ENCODE peak calls at places on chromosome 13, in six cellular contexts. F is astrocyte of the cerebellum, H is AG09309, Z is Peyer's patch, R is DND-41, M is OCI-LY7. K is an unnamed sample.

GRCh38 chr13:33606692-33607091 is 211.3 kb upstream of the RFC3 start:
- DNase-seq in M (no peak), Z (no peak), R (no peak), F (no peak), H (no peak), K (no peak)

GRCh38 chr13:33348366-33348765 is 62.8 kb upstream of the STARD13 start:
- DNase-seq in H (peak), Z (no peak), M (no peak), F (peak), R (no peak), K (no peak)

GRCh38 chr13:59776924-59777690 is 386.6 kb downstream of the DIAPH3 start:
- DNase-seq in R (no peak), M (no peak), H (peak), F (peak), Z (no peak), K (no peak)

GRCh38 chr13:44412341-44412935 is 38.8 kb downstream of the SERP2 start:
- DNase-seq in F (no peak), Z (no peak), R (no peak), M (no peak), H (no peak), K (no peak)

GRCh38 chr13:43269037-43269476 is 245.7 kb downstream of the DNAJC15 start:
- DNase-seq in R (no peak), H (peak), F (peak), M (no peak), Z (no peak), K (no peak)

GRCh38 chr13:84651288-84651687 is 769.0 kb upstream of the SLITRK1 start:
- DNase-seq in R (no peak), H (no peak), Z (no peak), M (no peak), F (peak), K (no peak)

GRCh38 chr13:106917024-106917491 is 349.1 kb upstream of the ARGLU1 start:
- DNase-seq in H (no peak), F (no peak), Z (no peak), R (no peak), M (no peak), K (no peak)

GRCh38 chr13:88602786-88603777 is 931.9 kb downstream of the SLITRK5 start:
- DNase-seq in R (no peak), Z (no peak), F (no peak), M (no peak), H (no peak), K (no peak)

GRCh38 chr13:39632994-39633393 is 22.5 kb upstream of the COG6 start:
- DNase-seq in F (no peak), Z (no peak), H (no peak), M (no peak), R (no peak), K (no peak)

GRCh38 chr13:68254151-68254550 is 1024.0 kb upstream of the PCDH9 start:
- DNase-seq in H (no peak), R (no peak), F (no peak), Z (no peak), M (no peak), K (no peak)

GRCh38 chr13:113845055-113845454 is 18.8 kb downstream of the GAS6 start:
- DNase-seq in H (no peak), M (no peak), F (no peak), R (no peak), Z (no peak), K (no peak)

GRCh38 chr13:113390874-113391497 is 27.1 kb upstream of the GRTP1 start:
- DNase-seq in H (no peak), F (no peak), R (no peak), M (no peak), Z (no peak), K (no peak)

GRCh38 chr13:107864543-107865460 is 350.5 kb downstream of the LIG4 start:
- DNase-seq in Z (no peak), R (peak), M (peak), H (no peak), F (peak), K (peak)

GRCh38 chr13:113115363-113116205 is 7.0 kb upstream of the F10 start:
- DNase-seq in R (no peak), F (no peak), H (no peak), M (no peak), Z (no peak), K (no peak)

GRCh38 chr13:80363890-80364503 is 23.1 kb upstream of the SPRY2 start:
- DNase-seq in M (peak), H (no peak), R (no peak), F (no peak), Z (no peak), K (no peak)

GRCh38 chr13:34124912-34125311 is 307.0 kb downstream of the RFC3 start:
- DNase-seq in Z (no peak), M (no peak), R (no peak), H (no peak), F (no peak), K (no peak)

GRCh38 chr13:108220042-108220441 is 1.9 kb downstream of the ABHD13 start:
- DNase-seq in Z (no peak), H (no peak), F (no peak), R (no peak), M (no peak), K (no peak)

GRCh38 chr13:113935081-113935511 is 38.8 kb downstream of the C13orf46 start:
- DNase-seq in F (no peak), M (no peak), R (no peak), H (no peak), Z (no peak), K (no peak)

GRCh38 chr13:33524086-33524485 is 238.5 kb upstream of the STARD13 start:
- DNase-seq in F (peak), R (no peak), Z (no peak), M (no peak), H (peak), K (no peak)

GRCh38 chr13:27455331-27455855 is 5.0 kb upstream of the MTIF3 start:
- DNase-seq in M (peak), F (no peak), R (peak), Z (no peak), H (no peak), K (peak)

GRCh38 chr13:107716741-107717140 is 498.6 kb downstream of the LIG4 start:
- DNase-seq in R (no peak), H (no peak), F (no peak), M (no peak), Z (no peak), K (no peak)

GRCh38 chr13:80274643-80275042 is 66.3 kb downstream of the SPRY2 start:
- DNase-seq in H (no peak), R (no peak), M (no peak), Z (no peak), F (no peak), K (no peak)

GRCh38 chr13:40149611-40150283 is 494.3 kb downstream of the COG6 start:
- DNase-seq in F (peak), M (no peak), Z (no peak), H (peak), R (no peak), K (no peak)

GRCh38 chr13:73816702-73817101 is 317.5 kb downstream of the KLF12 start:
- DNase-seq in Z (no peak), F (no peak), M (no peak), H (no peak), R (no peak), K (no peak)

GRCh38 chr13:34734932-34735331 is 207.1 kb upstream of the NBEA start:
- DNase-seq in R (no peak), Z (no peak), H (no peak), F (no peak), M (no peak), K (no peak)

GRCh38 chr13:44140146-44140545 is 233.5 kb upstream of the SERP2 start:
- DNase-seq in Z (no peak), F (no peak), R (no peak), M (no peak), H (no peak), K (no peak)

GRCh38 chr13:49996951-49997895 is at the start of gene TRIM13:
- DNase-seq in H (peak), Z (peak), M (peak), R (peak), F (peak), K (peak)

GRCh38 chr13:27556109-27556508 is 64.2 kb downstream of the LNX2 start:
- DNase-seq in H (peak), M (no peak), R (no peak), Z (no peak), F (peak), K (no peak)

GRCh38 chr13:109729031-109729870 is 57.1 kb downstream of the IRS2 start:
- DNase-seq in Z (no peak), M (no peak), R (no peak), F (peak), H (no peak), K (no peak)

GRCh38 chr13:44382635-44383145 is 9.1 kb downstream of the SERP2 start:
- DNase-seq in M (no peak), R (no peak), H (no peak), F (no peak), Z (no peak), K (no peak)

GRCh38 chr13:49258097-49258796 is 10.5 kb downstream of the CDADC1 start:
- DNase-seq in R (no peak), H (no peak), Z (no peak), F (no peak), M (no peak), K (no peak)

DNA sequence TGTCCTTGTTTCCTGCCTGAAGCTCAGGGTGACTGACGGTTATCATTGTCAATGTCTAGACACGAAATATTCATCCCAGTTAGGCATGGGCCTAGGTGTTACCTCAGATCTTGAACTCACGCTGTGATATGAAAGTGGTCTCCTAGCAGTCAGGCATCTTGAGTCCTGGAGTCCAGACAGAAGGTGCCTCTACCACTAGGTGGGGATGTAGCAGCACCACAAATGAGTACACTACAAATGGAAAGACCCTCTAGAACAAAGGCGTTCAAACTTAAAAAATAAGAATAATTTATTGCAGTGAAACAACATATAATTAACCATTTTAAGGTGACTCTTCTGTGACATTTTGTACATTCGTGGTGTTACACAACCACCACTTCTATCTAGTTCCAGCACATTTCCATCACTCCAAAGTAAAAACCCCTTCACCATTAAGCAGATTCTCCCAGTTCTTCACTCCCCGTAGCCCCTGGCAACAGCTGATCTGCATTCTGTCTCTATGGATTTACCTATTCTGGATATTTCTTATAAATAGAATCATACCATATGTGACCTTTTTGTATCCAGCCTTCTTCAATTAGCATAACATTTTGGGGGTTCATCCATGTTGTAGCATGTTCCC is 11.9 kb upstream of the FRY start:
- DNase-seq in M (peak), R (peak), F (peak), Z (peak), H (no peak), K (peak)
- TF ChIP-seq CTCF in M (peak), R (peak), F (peak), Z (peak), H (peak), K (peak)

GRCh38 chr13:76884167-76884566 is 2.0 kb downstream of the KCTD12 start:
- DNase-seq in Z (no peak), F (no peak), H (no peak), R (no peak), M (no peak), K (no peak)
- TF ChIP-seq CTCF in Z (no peak), F (peak), H (peak), R (no peak), M (no peak), K (no peak)

DNA sequence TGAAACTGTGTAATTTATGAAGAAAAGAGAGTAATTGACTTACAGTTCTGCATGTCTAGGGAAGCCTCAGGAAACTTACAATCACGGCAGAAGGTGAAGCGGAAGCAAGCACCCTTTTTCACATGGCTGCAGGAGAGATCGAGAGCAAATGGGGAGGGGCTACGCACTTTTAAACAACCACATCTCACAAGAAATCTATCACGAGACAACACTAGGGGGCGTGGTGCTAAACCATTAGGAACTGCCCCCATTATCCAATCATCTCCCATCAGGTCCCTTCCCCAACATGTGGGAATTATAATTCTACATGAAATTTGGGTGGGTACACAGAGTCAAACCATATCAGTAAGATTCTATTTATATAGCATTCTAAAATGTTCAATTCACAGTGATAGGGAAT is 114.8 kb upstream of the TRPC4 start:
- DNase-seq in M (no peak), R (no peak), H (no peak), F (no peak), Z (no peak), K (no peak)
- TF ChIP-seq CTCF in M (peak), R (no peak), H (no peak), F (no peak), Z (no peak), K (peak)

GRCh38 chr13:32253911-32254399 is 61.2 kb downstream of the ZAR1L start:
- DNase-seq in H (no peak), F (no peak), R (no peak), Z (no peak), M (no peak), K (no peak)
- TF ChIP-seq CTCF in H (no peak), F (no peak), R (no peak), Z (no peak), M (no peak), K (no peak)

DNA sequence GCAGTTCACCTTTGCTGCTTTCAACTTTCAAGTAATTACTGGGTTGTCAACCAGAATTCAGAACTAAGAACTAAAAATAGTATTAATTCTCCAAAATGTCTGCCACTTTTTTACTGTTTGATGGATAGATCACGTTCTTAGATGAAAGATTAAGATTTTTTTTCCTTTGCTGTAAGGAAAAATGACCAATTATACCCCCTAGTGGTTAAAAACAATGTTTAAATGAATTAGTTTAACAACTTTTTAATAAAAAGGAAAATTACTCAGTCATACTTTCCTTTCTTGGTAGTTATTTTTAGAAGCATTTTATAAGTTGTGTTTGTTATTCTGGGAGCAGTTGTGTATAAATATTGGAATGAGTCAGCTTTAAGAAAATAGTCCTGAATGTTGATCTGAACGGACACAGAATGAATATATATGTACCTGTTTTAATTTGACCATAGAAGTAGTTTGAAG is 4.6 kb downstream of the TM9SF2 start:
- DNase-seq in M (no peak), H (no peak), F (no peak), Z (no peak), R (no peak), K (no peak)
- TF ChIP-seq CTCF in M (peak), H (peak), F (no peak), Z (peak), R (peak), K (peak)

DNA sequence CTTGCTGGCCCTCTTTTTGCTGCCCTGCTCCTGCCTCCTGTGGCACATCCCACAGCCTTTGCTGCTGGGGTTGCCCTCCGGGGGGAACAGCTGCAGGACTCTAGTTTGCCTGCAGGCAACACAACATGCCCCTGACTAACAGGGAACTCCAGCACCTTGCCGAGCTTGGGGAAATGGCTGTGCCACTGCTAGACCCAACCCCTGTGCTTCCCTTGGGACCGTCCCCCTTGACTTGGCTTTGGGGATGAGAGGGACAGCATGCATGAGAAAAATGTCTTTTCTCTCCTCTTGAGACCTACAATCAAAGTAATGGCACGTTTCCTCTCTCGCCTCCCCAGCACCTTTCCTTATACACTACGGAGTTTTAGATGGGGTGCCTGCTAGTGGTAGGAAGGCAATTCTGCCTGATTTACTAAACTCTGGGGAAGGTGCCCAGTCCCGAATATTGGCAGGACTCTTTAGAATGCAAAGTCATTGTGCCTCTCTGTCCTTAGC is 12.4 kb upstream of the VWA8 start:
- DNase-seq in M (no peak), H (no peak), F (no peak), Z (no peak), R (no peak), K (no peak)
- TF ChIP-seq CTCF in M (no peak), H (no peak), F (peak), Z (no peak), R (no peak), K (no peak)

DNA sequence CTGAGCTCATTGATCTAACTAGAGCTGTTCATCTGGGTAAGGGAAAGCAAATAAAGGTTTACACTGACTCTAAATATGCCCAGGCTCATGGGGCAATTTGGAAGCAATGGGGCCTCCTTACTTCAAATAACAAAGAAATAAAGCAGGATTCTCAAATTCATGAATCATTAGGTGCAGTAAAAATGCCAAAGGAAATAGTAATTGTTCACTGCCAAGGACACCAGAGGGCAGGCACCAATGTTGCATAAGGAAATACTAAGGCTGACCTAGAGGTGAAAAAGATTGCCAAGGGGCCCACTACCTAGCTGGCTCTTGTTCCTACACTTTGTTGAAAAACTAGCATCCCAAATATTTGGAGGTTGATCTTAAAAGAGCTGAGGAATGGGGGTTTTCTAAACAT is 1686.7 kb upstream of the MIR17HG start:
- DNase-seq in R (no peak), Z (no peak), F (no peak), M (no peak), H (no peak), K (no peak)
- TF ChIP-seq CTCF in R (no peak), Z (no peak), F (no peak), M (no peak), H (no peak), K (no peak)

GRCh38 chr13:23572836-23573235 is 2.6 kb downstream of the TNFRSF19 start:
- DNase-seq in F (no peak), M (no peak), H (no peak), Z (no peak), R (no peak), K (no peak)
- TF ChIP-seq CTCF in F (no peak), M (no peak), H (no peak), Z (no peak), R (no peak), K (no peak)

GRCh38 chr13:56561327-56561726 is 579.4 kb upstream of the PRR20A start:
- DNase-seq in H (no peak), R (no peak), M (no peak), F (no peak), Z (no peak), K (no peak)
- TF ChIP-seq CTCF in H (no peak), R (no peak), M (no peak), F (no peak), Z (no peak), K (no peak)

GRCh38 chr13:36526897-36527296 is 94.6 kb downstream of the CCNA1 start:
- DNase-seq in H (no peak), F (no peak), M (no peak), Z (no peak), R (no peak), K (no peak)
- TF ChIP-seq CTCF in H (no peak), F (no peak), M (no peak), Z (no peak), R (no peak), K (no peak)

K was measured in GM13977.